ENCODE peak calls at places on chromosomes 6 and 20, in six cellular contexts. D is SW 1271; Q is AG10803; P is CD4-positive, alpha-beta T cell; F is mammary epithelial cell; Z is neural crest cell. C is an unnamed sample.

GRCh38 chr6:142121342-142121741 is 11.4 kb upstream of the GJE1 start:
- DNase-seq in D (no peak), Q (no peak), P (no peak), F (no peak), Z (no peak), C (no peak)

GRCh38 chr20:7500362-7500761 is 439.9 kb downstream of the HAO1 start:
- DNase-seq in D (no peak), Q (no peak), P (no peak), F (no peak), Z (no peak), C (no peak)

GRCh38 chr6:154276810-154277577 is 79.6 kb downstream of the IPCEF1 start:
- DNase-seq in D (no peak), Q (peak; percentile 45), P (no peak), F (no peak), Z (no peak), C (no peak)

GRCh38 chr6:84763397-84764331 is 734 bp downstream of the TBX18 start:
- DNase-seq in D (no peak), Q (peak; percentile 90), P (no peak), F (peak; percentile 86), Z (peak; percentile 18), C (no peak)

GRCh38 chr6:83875843-83876242 is 16.4 kb downstream of the CYB5R4 start:
- DNase-seq in D (no peak), Q (no peak), P (no peak), F (no peak), Z (no peak), C (no peak)

GRCh38 chr6:112372213-112372806 is 25.2 kb downstream of the RFPL4B start:
- DNase-seq in D (no peak), Q (peak; percentile 48), P (no peak), F (no peak), Z (no peak), C (no peak)

GRCh38 chr20:40265872-40266533 is 423.0 kb downstream of the MAFB start:
- DNase-seq in D (no peak), Q (peak; percentile 54), P (no peak), F (peak; percentile 36), Z (peak; percentile 18), C (no peak)

GRCh38 chr6:1424306-1424927 is 35.0 kb downstream of the FOXF2 start:
- DNase-seq in D (peak; percentile 27), Q (peak; percentile 71), P (no peak), F (peak; percentile 53), Z (peak; percentile 31), C (no peak)

GRCh38 chr6:126947070-126947469 is 171.4 kb upstream of the RSPO3 start:
- DNase-seq in D (no peak), Q (peak; percentile 8), P (no peak), F (no peak), Z (no peak), C (no peak)

GRCh38 chr6:25249133-25249532 is 30.0 kb upstream of the CARMIL1 start:
- DNase-seq in D (no peak), Q (no peak), P (no peak), F (no peak), Z (no peak), C (no peak)

GRCh38 chr6:166954118-166954713 is 2.1 kb downstream of the RNASET2 start:
- DNase-seq in D (no peak), Q (no peak), P (no peak), F (no peak), Z (no peak), C (no peak)

GRCh38 chr6:168145747-168146596 is 67.0 kb upstream of the FRMD1 start:
- DNase-seq in D (no peak), Q (no peak), P (no peak), F (no peak), Z (no peak), C (no peak)

GRCh38 chr20:60466683-60467022 is 508.4 kb downstream of the CDH26 start:
- DNase-seq in D (no peak), Q (no peak), P (no peak), F (no peak), Z (no peak), C (no peak)

C was measured in T-helper 9 cell.